ENCODE peak calls at places on chromosomes 2 and 18, in eight cellular contexts. H, A, W, F, S, B, T and Z are unnamed samples.
A peak's percentile ranks its signal among the peaks of the same experiment; 100 is the strongest.

GRCh38 chr2:174248187-174248997 is at the start of gene OLA1:
- DNase-seq in H (peak; percentile 89), A (peak; percentile 99), W (peak; percentile 97), F (peak; percentile 95), S (peak; percentile 96), B (peak; percentile 92), T (peak; percentile 95), Z (peak; percentile 97)

GRCh38 chr2:19879115-19879514 is 22.7 kb downstream of the TTC32 start:
- DNase-seq in H (no peak), A (no peak), W (no peak), F (peak; percentile 9), S (no peak), B (no peak), T (no peak), Z (no peak)

GRCh38 chr2:36277146-36277808 is 78.3 kb upstream of the CRIM1 start:
- DNase-seq in H (peak; percentile 17), A (no peak), W (no peak), F (no peak), S (no peak), B (no peak), T (peak; percentile 63), Z (no peak)

GRCh38 chr2:45922577-45922988 is 271.1 kb downstream of the PRKCE start:
- DNase-seq in H (no peak), A (no peak), W (no peak), F (peak; percentile 32), S (peak; percentile 51), B (no peak), T (no peak), Z (no peak)

GRCh38 chr2:128442053-128442751 is 123.5 kb upstream of the HS6ST1 start:
- DNase-seq in H (no peak), A (no peak), W (peak; percentile 39), F (peak; percentile 44), S (peak; percentile 49), B (no peak), T (no peak), Z (peak; percentile 43)

GRCh38 chr18:35220424-35220823 is 20.4 kb upstream of the ZNF397 start:
- DNase-seq in H (no peak), A (no peak), W (no peak), F (no peak), S (no peak), B (no peak), T (peak; percentile 2), Z (no peak)

GRCh38 chr2:23658466-23658942 is 268.4 kb downstream of the ATAD2B start:
- DNase-seq in H (no peak), A (no peak), W (peak; percentile 59), F (no peak), S (peak; percentile 47), B (no peak), T (no peak), Z (no peak)

GRCh38 chr2:164873096-164873670 is 31.6 kb upstream of the COBLL1 start:
- DNase-seq in H (no peak), A (no peak), W (no peak), F (no peak), S (no peak), B (no peak), T (no peak), Z (no peak)

GRCh38 chr2:21500546-21500945 is 376.8 kb downstream of the TDRD15 start:
- DNase-seq in H (no peak), A (no peak), W (no peak), F (no peak), S (no peak), B (no peak), T (no peak), Z (no peak)

GRCh38 chr18:32771169-32771751 is 1.6 kb downstream of the KLHL14 start:
- DNase-seq in H (no peak), A (no peak), W (peak; percentile 50), F (no peak), S (peak; percentile 2), B (no peak), T (no peak), Z (no peak)

GRCh38 chr2:143558665-143559064 is 429.4 kb downstream of the ARHGAP15 start:
- DNase-seq in H (no peak), A (no peak), W (no peak), F (no peak), S (no peak), B (no peak), T (no peak), Z (no peak)

GRCh38 chr2:150520887-150521664 is 33.6 kb upstream of the RND3 start:
- DNase-seq in H (no peak), A (no peak), W (no peak), F (no peak), S (no peak), B (no peak), T (no peak), Z (no peak)

GRCh38 chr2:37365669-37366068 is 21.2 kb downstream of the QPCT start:
- DNase-seq in H (no peak), A (no peak), W (no peak), F (no peak), S (no peak), B (peak; percentile 51), T (no peak), Z (no peak)

GRCh38 chr2:40487592-40487991 is 35.7 kb upstream of the SLC8A1 start:
- DNase-seq in H (no peak), A (no peak), W (no peak), F (peak; percentile 21), S (peak; percentile 49), B (no peak), T (no peak), Z (no peak)

GRCh38 chr2:71306762-71307161 is 24.8 kb upstream of the ZNF638 start:
- DNase-seq in H (peak; percentile 18), A (peak; percentile 11), W (no peak), F (no peak), S (no peak), B (peak; percentile 19), T (no peak), Z (no peak)

GRCh38 chr18:7367336-7367735 is 136.4 kb downstream of the LRRC30 start:
- DNase-seq in H (no peak), A (no peak), W (no peak), F (no peak), S (no peak), B (no peak), T (peak; percentile 1), Z (no peak)

GRCh38 chr2:84894758-84895520 is 10.5 kb upstream of the TMSB10 start:
- DNase-seq in H (no peak), A (no peak), W (no peak), F (no peak), S (no peak), B (no peak), T (no peak), Z (no peak)

GRCh38 chr2:9545502-9545901 is 10.1 kb downstream of the ADAM17 start:
- DNase-seq in H (no peak), A (no peak), W (no peak), F (no peak), S (no peak), B (no peak), T (no peak), Z (no peak)

GRCh38 chr18:46531472-46531871 is 125.5 kb downstream of the LOXHD1 start:
- DNase-seq in H (no peak), A (no peak), W (no peak), F (no peak), S (no peak), B (no peak), T (no peak), Z (no peak)

GRCh38 chr2:201559067-201559710 is 84.1 kb downstream of the TMEM237 start:
- DNase-seq in H (no peak), A (no peak), W (no peak), F (no peak), S (peak; percentile 2), B (no peak), T (no peak), Z (no peak)

GRCh38 chr18:9431296-9431695 is 44.0 kb upstream of the RALBP1 start:
- DNase-seq in H (no peak), A (no peak), W (no peak), F (no peak), S (no peak), B (no peak), T (no peak), Z (no peak)

GRCh38 chr2:45930396-45930792 is 278.9 kb downstream of the PRKCE start:
- DNase-seq in H (peak; percentile 56), A (no peak), W (no peak), F (no peak), S (no peak), B (peak; percentile 56), T (peak; percentile 26), Z (no peak)

GRCh38 chr18:74485860-74486849 is 10.0 kb upstream of the CNDP2 start:
- DNase-seq in H (no peak), A (no peak), W (no peak), F (peak; percentile 52), S (no peak), B (no peak), T (no peak), Z (no peak)
- TF ChIP-seq POLR2A in H (no peak), A (no peak), W (no peak), F (no peak), S (no peak), B (no peak), T (no peak), Z (no peak)

GRCh38 chr2:38748857-38749804 is 2.0 kb downstream of the SRSF7 start:
- DNase-seq in H (no peak), A (peak; percentile 17), W (no peak), F (no peak), S (no peak), B (no peak), T (no peak), Z (peak; percentile 36)
- TF ChIP-seq POLR2A in H (no peak), A (no peak), W (no peak), F (no peak), S (no peak), B (no peak), T (no peak), Z (no peak)

GRCh38 chr2:11753452-11753885 is 7.0 kb downstream of the LPIN1 start:
- DNase-seq in H (no peak), A (no peak), W (peak; percentile 68), F (no peak), S (peak; percentile 86), B (peak; percentile 82), T (no peak), Z (no peak)
- TF ChIP-seq POLR2A in H (no peak), A (no peak), W (no peak), F (no peak), S (no peak), B (no peak), T (no peak), Z (no peak)

DNA sequence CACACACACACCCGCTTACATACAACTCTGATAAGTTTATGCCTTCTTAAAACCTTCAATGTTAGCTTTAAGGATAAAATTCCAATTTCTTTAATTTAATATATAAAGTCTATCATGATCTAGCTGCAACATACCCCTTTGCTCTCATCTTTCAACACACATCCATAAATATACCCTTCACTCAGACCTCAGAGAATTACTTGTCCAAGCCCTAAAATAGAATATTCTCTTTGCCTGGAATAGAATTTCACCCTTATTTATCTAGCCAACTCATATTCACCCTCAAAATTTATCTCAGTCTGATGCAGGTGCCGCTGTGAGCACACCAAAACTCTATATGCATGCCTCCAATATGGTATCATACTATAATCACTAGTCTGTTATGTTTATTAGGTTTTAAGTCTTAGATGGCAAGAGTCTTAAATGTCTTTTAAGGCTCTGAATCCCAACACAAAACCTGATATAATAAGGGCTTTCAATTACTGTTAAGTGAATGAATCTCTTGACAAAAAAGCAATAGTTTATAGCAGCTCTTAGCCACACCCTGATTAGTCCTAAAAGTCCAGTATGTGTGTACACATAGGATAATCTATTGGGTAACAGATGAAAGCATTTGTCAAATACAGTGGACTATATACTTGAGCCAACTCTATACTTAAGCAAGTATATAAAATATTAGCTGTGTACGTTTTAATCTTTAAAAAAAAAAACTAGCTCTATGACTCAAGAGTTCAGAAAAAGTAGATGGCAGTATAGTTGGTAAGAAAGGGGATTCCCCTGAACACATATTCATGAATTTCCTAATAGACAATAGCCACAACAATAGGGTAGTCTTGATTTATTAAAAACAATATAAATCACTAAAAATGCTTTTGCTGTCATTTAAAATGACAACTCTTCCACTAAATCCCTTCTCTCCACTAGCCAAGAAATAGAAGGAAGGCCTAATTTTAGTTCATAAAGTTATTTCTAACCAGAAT is 144.5 kb downstream of the EXOC6B start:
- DNase-seq in H (no peak), A (no peak), W (no peak), F (no peak), S (no peak), B (no peak), T (no peak), Z (no peak)
- TF ChIP-seq POLR2A in H (no peak), A (no peak), W (no peak), F (no peak), S (no peak), B (no peak), T (no peak), Z (no peak)